ENCODE peak calls at places on chromosome 2, in nine cellular contexts. L, U, G, V, K, Z, W, T and F are unnamed samples. For H3K4me1, the result is how much of the 10 kb centered on the place peaks cover.

GRCh38 chr2:173077506-173078177 is 2.0 kb downstream of the MAP3K20 start:
- DNase-seq in L (no peak), U (no peak), G (no peak), V (no peak), K (no peak), Z (peak), W (no peak), T (no peak), F (no peak)

GRCh38 chr2:101474752-101475384 is at the start of gene RFX8:
- DNase-seq in L (no peak), U (no peak), G (peak), V (no peak), K (no peak), Z (no peak), W (no peak), T (no peak), F (no peak)

GRCh38 chr2:23926289-23926749 is 604 bp downstream of the ATAD2B start:
- DNase-seq in L (no peak), U (peak), G (peak), V (no peak), K (no peak), Z (no peak), W (peak), T (peak), F (no peak)

GRCh38 chr2:143946436-143947385 is 573.2 kb downstream of the ZEB2 start:
- DNase-seq in L (no peak), U (no peak), G (no peak), V (no peak), K (no peak), Z (no peak), W (no peak), T (no peak), F (no peak)

GRCh38 chr2:39107156-39107555 is 13.7 kb downstream of the SOS1 start:
- DNase-seq in L (no peak), U (no peak), G (no peak), V (no peak), K (no peak), Z (no peak), W (no peak), T (no peak), F (no peak)

GRCh38 chr2:218476676-218477075 is 57.8 kb downstream of the VIL1 start:
- DNase-seq in L (no peak), U (no peak), G (no peak), V (no peak), K (peak), Z (no peak), W (peak), T (no peak), F (no peak)

GRCh38 chr2:28318023-28318422 is 74.6 kb upstream of the FOSL2 start:
- DNase-seq in L (no peak), U (no peak), G (no peak), V (no peak), K (no peak), Z (no peak), W (no peak), T (no peak), F (no peak)

GRCh38 chr2:169131587-169132512 is 62.5 kb downstream of the DHRS9 start:
- DNase-seq in L (no peak), U (peak), G (no peak), V (peak), K (no peak), Z (peak), W (no peak), T (no peak), F (peak)

GRCh38 chr2:65142515-65142914 is 12.6 kb upstream of the RAB1A start:
- DNase-seq in L (no peak), U (no peak), G (no peak), V (no peak), K (no peak), Z (no peak), W (no peak), T (no peak), F (no peak)

GRCh38 chr2:55649211-55649610 is 31.8 kb upstream of the PPP4R3B start:
- DNase-seq in L (no peak), U (no peak), G (no peak), V (no peak), K (no peak), Z (peak), W (no peak), T (no peak), F (no peak)

GRCh38 chr2:229387815-229388214 is 116.7 kb upstream of the PID1 start:
- DNase-seq in L (no peak), U (no peak), G (no peak), V (no peak), K (no peak), Z (no peak), W (no peak), T (no peak), F (no peak)

GRCh38 chr2:21920721-21921120 is 797.0 kb downstream of the TDRD15 start:
- DNase-seq in L (no peak), U (no peak), G (no peak), V (no peak), K (no peak), Z (no peak), W (no peak), T (no peak), F (no peak)

DNA sequence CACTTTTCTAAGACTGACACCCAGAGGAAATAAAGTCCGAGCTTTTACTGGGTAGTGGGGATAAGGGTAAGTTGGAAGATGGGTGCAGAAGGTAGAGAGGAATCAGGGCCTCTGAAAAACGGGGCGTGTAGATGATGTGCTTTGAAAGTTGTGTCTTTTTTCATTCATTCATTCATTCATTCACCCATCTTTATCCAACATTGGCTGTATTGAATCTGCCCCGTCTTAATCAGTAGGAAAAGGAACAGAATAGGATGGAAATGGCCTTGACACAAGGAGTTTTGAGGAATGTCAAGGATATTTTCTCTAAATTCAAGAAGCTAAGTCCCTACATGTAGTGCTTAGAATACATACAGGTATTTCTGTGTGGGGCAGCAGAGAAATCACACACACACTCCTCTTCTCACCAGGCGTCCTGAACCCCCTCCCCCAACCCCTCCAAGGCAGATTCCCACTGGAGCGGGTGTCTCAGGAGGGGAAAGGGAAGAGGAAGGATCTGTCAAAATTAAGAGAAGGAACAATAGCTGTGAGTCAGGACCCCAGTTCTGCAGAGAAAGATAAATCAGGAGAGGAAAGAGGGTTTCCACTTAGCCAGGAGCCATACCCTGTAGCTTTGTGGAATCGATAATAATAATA is 13.9 kb downstream of the DYSF start:
- DNase-seq in L (no peak), U (no peak), G (no peak), V (no peak), K (no peak), Z (peak), W (no peak), T (no peak), F (no peak)
- TF ChIP-seq POLR2AphosphoS5 in L (no peak), U (no peak), G (no peak), V (no peak), K (no peak), Z (no peak), W (no peak), T (no peak), F (no peak)

GRCh38 chr2:199455533-199456382 is 2.0 kb downstream of the SATB2 start:
- DNase-seq in L (no peak), U (peak), G (peak), V (peak), K (peak), Z (no peak), W (peak), T (peak), F (no peak)
- H3K4me3 ChIP-seq in L (peak), U (peak), G (peak), V (peak), K (peak), Z (no peak), W (peak), T (peak), F (peak)

GRCh38 chr2:105375001-105375561 is 23.8 kb downstream of the FHL2 start:
- DNase-seq in L (no peak), U (no peak), G (no peak), V (no peak), K (no peak), Z (peak), W (no peak), T (no peak), F (no peak)

GRCh38 chr2:105373895-105374401 is 24.9 kb downstream of the FHL2 start:
- DNase-seq in L (no peak), U (no peak), G (no peak), V (no peak), K (no peak), Z (no peak), W (no peak), T (no peak), F (no peak)

GRCh38 chr2:105377871-105378270 is 21.0 kb downstream of the FHL2 start:
- DNase-seq in L (no peak), U (no peak), G (peak), V (no peak), K (no peak), Z (no peak), W (no peak), T (no peak), F (no peak)

GRCh38 chr2:105376789-105377231 is 22.0 kb downstream of the FHL2 start:
- DNase-seq in L (no peak), U (no peak), G (no peak), V (no peak), K (no peak), Z (peak), W (no peak), T (no peak), F (no peak)

GRCh38 chr2:105376010-105376409 is 22.8 kb downstream of the FHL2 start:
- DNase-seq in L (no peak), U (no peak), G (no peak), V (no peak), K (no peak), Z (peak), W (no peak), T (no peak), F (no peak)
- H3K4me1 ChIP-seq in L (under half), U (under half), G (half or more), V (under half), K (under half), Z (half or more), W (under half), T (under half), F (half or more)

GRCh38 chr2:26500406-26500805 is 22.5 kb upstream of the OTOF start:
- DNase-seq in L (no peak), U (no peak), G (no peak), V (no peak), K (no peak), Z (no peak), W (no peak), T (no peak), F (no peak)

GRCh38 chr2:26504002-26504401 is 26.1 kb upstream of the OTOF start:
- DNase-seq in L (no peak), U (no peak), G (no peak), V (no peak), K (no peak), Z (no peak), W (no peak), T (peak), F (no peak)

GRCh38 chr2:26509141-26509540 is 31.2 kb upstream of the OTOF start:
- DNase-seq in L (no peak), U (no peak), G (no peak), V (no peak), K (no peak), Z (no peak), W (no peak), T (peak), F (no peak)

GRCh38 chr2:26506279-26506678 is 28.4 kb upstream of the OTOF start:
- DNase-seq in L (no peak), U (no peak), G (no peak), V (no peak), K (no peak), Z (peak), W (no peak), T (peak), F (no peak)

DNA sequence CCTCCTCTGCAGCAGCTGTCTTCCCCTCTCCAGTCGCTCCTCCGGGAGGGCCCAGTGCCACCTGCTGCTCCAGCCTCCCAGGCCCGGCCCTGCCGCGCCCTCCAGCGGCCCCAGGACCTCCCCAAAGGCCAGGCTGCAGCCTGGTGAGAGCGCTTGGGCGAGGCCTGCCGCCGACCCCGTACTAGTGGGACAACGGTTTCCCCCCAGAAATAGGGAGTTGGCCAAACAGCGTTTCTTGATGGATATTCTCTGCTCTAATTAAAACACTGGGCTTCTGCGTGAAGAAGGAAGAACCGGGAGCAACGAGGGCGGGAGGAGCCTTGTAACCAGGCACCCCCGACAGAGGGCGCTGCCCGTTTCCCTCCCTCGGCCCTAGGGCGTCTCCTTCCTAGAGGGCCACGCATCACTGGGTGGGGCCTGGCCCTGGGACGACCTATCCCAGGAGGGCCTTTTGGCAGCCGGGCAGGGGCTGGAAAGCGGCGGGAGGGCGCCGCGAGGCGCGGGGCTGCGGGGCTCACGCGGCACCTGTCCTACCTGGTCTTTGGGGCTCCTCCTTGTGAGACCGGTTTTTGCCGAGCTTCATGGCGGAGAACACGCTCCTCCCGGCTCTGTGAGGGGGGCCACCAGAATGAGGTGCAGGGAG is 25.4 kb upstream of the OTOF start:
- DNase-seq in L (peak), U (peak), G (no peak), V (peak), K (peak), Z (peak), W (peak), T (peak), F (peak)
- TF ChIP-seq POLR2AphosphoS5 in L (no peak), U (no peak), G (no peak), V (peak), K (no peak), Z (no peak), W (no peak), T (peak), F (no peak)

GRCh38 chr2:228064796-228065315 is 116.6 kb downstream of the SPHKAP start:
- DNase-seq in L (no peak), U (no peak), G (no peak), V (no peak), K (no peak), Z (no peak), W (no peak), T (no peak), F (no peak)

GRCh38 chr2:228056293-228056692 is 125.2 kb downstream of the SPHKAP start:
- DNase-seq in L (no peak), U (no peak), G (no peak), V (no peak), K (no peak), Z (no peak), W (no peak), T (no peak), F (no peak)

GRCh38 chr2:228056706-228057105 is 124.8 kb downstream of the SPHKAP start:
- DNase-seq in L (no peak), U (no peak), G (no peak), V (no peak), K (no peak), Z (no peak), W (no peak), T (no peak), F (no peak)

GRCh38 chr2:228063558-228063957 is 117.9 kb downstream of the SPHKAP start:
- DNase-seq in L (no peak), U (no peak), G (no peak), V (no peak), K (no peak), Z (no peak), W (no peak), T (no peak), F (no peak)

GRCh38 chr2:228059735-228060134 is 121.8 kb downstream of the SPHKAP start:
- DNase-seq in L (no peak), U (no peak), G (no peak), V (no peak), K (no peak), Z (no peak), W (no peak), T (no peak), F (no peak)
- H3K4me3 ChIP-seq in L (no peak), U (no peak), G (no peak), V (no peak), K (no peak), Z (no peak), W (no peak), T (no peak), F (no peak)

GRCh38 chr2:3526871-3527270 is 7.5 kb upstream of the ADI1 start:
- DNase-seq in L (no peak), U (no peak), G (no peak), V (no peak), K (no peak), Z (no peak), W (no peak), T (no peak), F (no peak)
- H3K4me1 ChIP-seq in L (under half), U (under half), G (under half), V (under half), K (under half), Z (under half), W (under half), T (under half), F (under half)

DNA sequence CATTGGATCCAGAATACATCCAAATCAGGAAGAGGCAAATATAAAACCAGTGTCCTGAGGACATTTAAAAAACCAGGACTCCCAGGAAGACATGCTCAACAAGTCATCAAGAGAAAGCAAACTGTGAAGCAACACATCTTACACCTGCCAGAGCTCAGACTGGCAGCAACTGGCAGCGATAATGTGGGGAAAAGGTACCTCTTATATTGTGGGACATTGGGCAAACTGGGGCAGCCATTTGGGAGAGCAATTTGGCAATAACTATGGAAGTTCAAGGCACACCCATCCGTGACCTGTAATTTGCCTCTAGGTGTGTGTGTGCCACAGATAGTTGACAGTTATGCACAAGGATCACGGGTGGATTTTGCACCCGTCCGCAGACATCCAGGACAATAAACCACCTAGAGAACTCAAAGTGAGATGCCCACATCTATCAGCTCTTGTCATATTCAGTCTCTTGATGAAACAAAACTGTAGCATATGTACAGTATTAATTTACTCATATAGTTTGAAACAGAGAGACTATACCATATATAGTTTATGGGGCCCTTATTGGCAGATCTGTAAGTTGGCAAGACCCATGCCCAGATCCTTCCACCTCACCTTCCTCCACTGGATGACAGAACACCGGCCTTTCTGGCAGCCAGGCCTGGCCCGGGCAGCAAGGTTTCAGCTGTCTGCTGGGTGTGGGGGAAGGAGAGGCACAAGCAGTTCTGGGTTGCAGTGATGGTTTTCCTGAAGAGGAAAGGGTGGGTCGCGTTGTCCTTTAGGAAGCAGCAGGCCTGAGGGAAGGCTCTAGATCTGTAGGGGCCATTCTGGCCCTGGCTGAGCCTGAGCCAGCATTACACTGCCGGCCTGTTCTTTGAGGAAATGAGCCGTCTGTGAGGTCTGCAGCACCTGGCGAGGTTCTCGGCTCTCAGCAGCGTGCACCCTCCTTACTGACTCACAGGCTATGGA is 18.8 kb downstream of the HJURP start:
- DNase-seq in L (no peak), U (no peak), G (peak), V (no peak), K (peak), Z (no peak), W (no peak), T (peak), F (no peak)
- TF ChIP-seq POLR2AphosphoS5 in L (no peak), U (peak), G (no peak), V (no peak), K (no peak), Z (no peak), W (no peak), T (no peak), F (peak)

DNA sequence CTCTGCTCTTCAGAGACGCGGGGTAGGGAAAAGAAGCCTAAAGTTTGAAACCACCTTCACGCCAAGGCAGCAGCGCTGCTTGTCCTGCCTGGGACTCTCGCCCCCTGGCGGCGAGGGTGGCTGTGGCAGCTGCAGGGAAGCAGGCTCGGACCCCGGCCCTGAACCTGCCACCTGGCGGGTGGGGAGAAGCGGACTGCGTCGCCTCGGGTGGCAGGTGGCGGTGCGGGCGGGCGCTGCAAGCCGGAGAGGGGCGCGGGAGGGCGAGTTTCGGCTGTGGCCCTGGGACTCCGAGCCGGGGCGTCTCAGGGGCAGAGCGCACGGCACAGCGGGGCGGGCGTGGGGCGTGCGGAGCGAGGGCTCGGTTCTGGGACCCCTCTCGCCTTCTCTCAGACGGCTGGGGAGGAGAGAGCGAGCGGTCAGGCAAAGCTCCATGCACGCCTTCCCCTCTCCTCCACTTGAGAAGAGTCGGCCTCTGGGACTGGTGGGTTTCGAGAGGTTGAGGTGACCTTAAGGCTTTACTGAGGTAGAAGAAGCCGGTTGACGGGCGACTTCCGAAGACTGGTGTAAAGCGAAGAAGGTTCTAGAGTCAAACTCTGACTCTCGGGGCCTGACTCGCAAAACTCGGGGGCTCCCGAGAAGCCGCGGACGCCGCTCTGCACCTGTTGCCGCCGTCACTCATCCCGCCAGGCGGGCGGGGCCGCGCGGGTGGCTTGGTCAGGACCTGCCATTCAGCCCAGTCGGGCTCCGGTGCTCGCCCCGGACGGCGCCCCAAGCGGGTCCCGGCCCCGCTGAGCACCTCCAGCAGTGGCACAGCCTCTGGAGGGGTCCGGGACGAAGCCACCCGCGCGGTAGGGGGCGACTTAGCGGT is 1.1 kb upstream of the BOLL start:
- DNase-seq in L (peak), U (no peak), G (peak), V (no peak), K (peak), Z (no peak), W (no peak), T (peak), F (no peak)
- H3K4me3 ChIP-seq in L (peak), U (no peak), G (peak), V (no peak), K (peak), Z (peak), W (peak), T (peak), F (peak)